ENCODE peak calls at places on chromosome 1, in ten cellular contexts. A is gastrocnemius medialis, K is IMR-90, U is ovary, I is prostate gland, X is stomach, D is suprapubic skin, R is A549, L is body of pancreas, Y is right lobe of liver. V is an unnamed sample.

GRCh38 chr1:212482006-212482351 is 49.3 kb downstream of the NENF start:
- DNase-seq in A (no peak), K (peak; percentile 26), U (no peak), I (no peak), X (no peak), D (no peak), R (no peak), L (no peak), Y (no peak), V (no peak)

GRCh38 chr1:185741551-185741950 is 7.4 kb downstream of the HMCN1 start:
- DNase-seq in A (no peak), K (peak; percentile 28), U (no peak), I (no peak), X (no peak), D (no peak), R (no peak), L (no peak), Y (no peak), V (no peak)

GRCh38 chr1:7387053-7387861 is 383.8 kb upstream of the VAMP3 start:
- DNase-seq in A (no peak), K (no peak), U (no peak), I (no peak), X (peak; percentile 20), D (peak; percentile 26), R (no peak), L (no peak), Y (no peak), V (no peak)

GRCh38 chr1:109788695-109789521 is 25.2 kb upstream of the EPS8L3 start:
- DNase-seq in A (no peak), K (no peak), U (peak; percentile 8), I (no peak), X (peak; percentile 24), D (peak; percentile 49), R (peak; percentile 58), L (no peak), Y (peak; percentile 49), V (peak; percentile 88)

GRCh38 chr1:46575300-46575699 is 23.9 kb upstream of the KNCN start:
- DNase-seq in A (no peak), K (no peak), U (no peak), I (no peak), X (no peak), D (no peak), R (no peak), L (no peak), Y (no peak), V (no peak)

GRCh38 chr1:3403388-3404179 is 50.9 kb upstream of the ARHGEF16 start:
- DNase-seq in A (no peak), K (no peak), U (no peak), I (no peak), X (no peak), D (no peak), R (no peak), L (no peak), Y (no peak), V (no peak)

GRCh38 chr1:181044449-181044966 is 10.7 kb downstream of the MR1 start:
- DNase-seq in A (no peak), K (peak; percentile 26), U (no peak), I (peak; percentile 67), X (peak; percentile 30), D (no peak), R (peak; percentile 59), L (no peak), Y (peak; percentile 80), V (peak; percentile 81)

GRCh38 chr1:176878750-176879536 is 285.6 kb downstream of the ASTN1 start:
- DNase-seq in A (no peak), K (no peak), U (no peak), I (no peak), X (no peak), D (no peak), R (no peak), L (no peak), Y (no peak), V (peak; percentile 14)

GRCh38 chr1:204123376-204123775 is 28.5 kb downstream of the ETNK2 start:
- DNase-seq in A (no peak), K (peak; percentile 7), U (no peak), I (no peak), X (no peak), D (no peak), R (no peak), L (peak; percentile 35), Y (no peak), V (peak; percentile 29)

GRCh38 chr1:153534933-153535663 is 693 bp downstream of the S100A6 start:
- DNase-seq in A (peak; percentile 51), K (no peak), U (peak; percentile 62), I (peak; percentile 50), X (peak; percentile 57), D (peak; percentile 88), R (peak; percentile 65), L (peak; percentile 47), Y (no peak), V (peak; percentile 48)

DNA sequence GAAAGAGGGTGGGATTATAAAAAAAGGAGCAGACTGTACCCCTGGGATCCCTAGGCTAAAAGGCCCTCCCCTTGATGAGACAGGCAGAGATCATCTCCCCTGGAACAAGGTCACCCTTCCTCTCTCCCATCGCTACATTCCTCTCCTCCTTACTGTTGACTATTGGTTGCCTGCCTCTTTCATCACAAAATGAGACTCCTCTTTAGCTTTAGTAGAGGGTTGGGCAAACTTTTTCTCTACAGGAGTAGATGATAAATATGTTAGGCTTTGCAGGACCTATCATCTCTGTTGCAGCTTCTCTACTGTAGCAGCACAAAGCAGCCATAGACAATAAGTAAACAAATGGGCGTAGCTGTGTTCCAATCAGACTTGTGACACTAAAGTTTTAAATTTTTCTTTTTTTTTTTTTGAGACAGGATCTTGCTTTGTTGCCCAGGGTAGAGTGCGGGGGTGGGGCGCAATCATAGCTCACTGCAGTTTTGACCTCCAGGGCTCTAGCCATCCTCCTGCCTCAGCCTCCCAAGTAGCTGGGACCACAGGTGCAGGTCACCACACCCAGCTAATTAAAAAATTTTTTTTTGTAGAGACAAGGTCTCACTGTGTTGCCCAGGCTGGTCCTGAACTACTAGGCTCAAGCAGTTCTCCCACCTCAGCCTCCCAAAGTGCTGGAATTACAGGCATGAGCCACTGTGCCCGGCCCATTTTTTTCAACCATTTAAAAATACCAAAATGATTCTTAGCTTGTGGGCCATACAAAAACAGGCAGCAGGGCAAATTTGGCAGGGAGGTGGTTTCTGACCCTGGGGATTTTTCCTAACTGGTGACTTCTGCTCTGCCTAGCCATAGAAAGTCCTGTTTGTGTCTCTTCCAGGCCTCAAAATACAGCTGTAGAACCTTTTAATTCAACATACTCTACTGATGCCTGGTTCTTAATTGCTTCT is 15.1 kb downstream of the MCL1 start:
- DNase-seq in A (no peak), K (no peak), U (no peak), I (no peak), X (no peak), D (no peak), R (no peak), L (peak; percentile 44), Y (no peak), V (no peak)
- H3K4me3 ChIP-seq in A (no peak overlapping the region), K (no peak overlapping the region), U (no peak overlapping the region), I (no peak overlapping the region), X (peak overlapping the region; percentile 45), D (peak overlapping the region; percentile 6), R (no peak overlapping the region), L (no peak overlapping the region), Y (no peak overlapping the region), V (no peak overlapping the region)

GRCh38 chr1:16181887-16182719 is 26.2 kb upstream of the EPHA2 start:
- DNase-seq in A (peak; percentile 75), K (peak; percentile 89), U (peak; percentile 93), I (peak; percentile 89), X (peak; percentile 86), D (peak; percentile 93), R (peak; percentile 61), L (peak; percentile 67), Y (peak; percentile 83), V (no peak)
- TF ChIP-seq POLR2A in A (peak; percentile 11), K (no peak), U (peak; percentile 21), I (no peak), X (no peak), D (no peak), R (peak; percentile 26), L (peak; percentile 67), Y (peak; percentile 59), V (no peak)

GRCh38 chr1:102852583-102852982 is 255.7 kb downstream of the COL11A1 start:
- DNase-seq in A (no peak), K (peak; percentile 18), U (no peak), I (no peak), X (no peak), D (no peak), R (no peak), L (no peak), Y (no peak), V (no peak)
- TF ChIP-seq CTCF in A (no peak), K (peak; percentile 16), U (no peak), I (no peak), X (no peak), D (no peak), R (no peak), L (no peak), Y (no peak), V (no peak)

GRCh38 chr1:226823643-226824042 is 46.8 kb upstream of the PSEN2 start:
- DNase-seq in A (no peak), K (no peak), U (no peak), I (no peak), X (no peak), D (no peak), R (no peak), L (no peak), Y (no peak), V (peak; percentile 58)
- H3K4me3 ChIP-seq in A (no peak overlapping the region), K (no peak overlapping the region), U (no peak overlapping the region), I (no peak overlapping the region), X (no peak overlapping the region), D (no peak overlapping the region), R (no peak overlapping the region), L (no peak overlapping the region), Y (no peak overlapping the region), V (no peak overlapping the region)

V was measured in NB4.